ENCODE peak calls at places on chromosome 6, in six cellular contexts. One of them, this sample, is unnamed.

GRCh38 chr6:125041740-125042459 is 79.7 kb downstream of the RNF217 start:
- DNase-seq in trophoblast cell: no peak
- DNase-seq in IMR-90: peak; percentile 83
- DNase-seq in H9: no peak
- DNase-seq in H1: no peak
- DNase-seq in mesenchymal stem cell: peak; percentile 13
- DNase-seq in this sample: no peak

GRCh38 chr6:143337201-143337949 is 113.1 kb downstream of the ADAT2 start:
- DNase-seq in trophoblast cell: peak; percentile 73
- DNase-seq in IMR-90: peak; percentile 8
- DNase-seq in H9: peak; percentile 90
- DNase-seq in H1: peak; percentile 70
- DNase-seq in mesenchymal stem cell: peak; percentile 12
- DNase-seq in this sample: no peak

GRCh38 chr6:44732243-44732642 is 344.7 kb downstream of the CDC5L start:
- DNase-seq in trophoblast cell: no peak
- DNase-seq in IMR-90: no peak
- DNase-seq in H9: no peak
- DNase-seq in H1: no peak
- DNase-seq in mesenchymal stem cell: no peak
- DNase-seq in this sample: no peak

GRCh38 chr6:161079566-161080262 is 88.1 kb downstream of the MAP3K4 start:
- DNase-seq in trophoblast cell: no peak
- DNase-seq in IMR-90: peak; percentile 88
- DNase-seq in H9: no peak
- DNase-seq in H1: no peak
- DNase-seq in mesenchymal stem cell: peak; percentile 30
- DNase-seq in this sample: no peak

GRCh38 chr6:145263807-145264206 is 471.5 kb downstream of the EPM2A start:
- DNase-seq in trophoblast cell: no peak
- DNase-seq in IMR-90: no peak
- DNase-seq in H9: no peak
- DNase-seq in H1: no peak
- DNase-seq in mesenchymal stem cell: no peak
- DNase-seq in this sample: no peak

GRCh38 chr6:37265876-37266275 is 7.9 kb upstream of the TMEM217 start:
- DNase-seq in trophoblast cell: no peak
- DNase-seq in IMR-90: no peak
- DNase-seq in H9: no peak
- DNase-seq in H1: no peak
- DNase-seq in mesenchymal stem cell: no peak
- DNase-seq in this sample: no peak

GRCh38 chr6:50823130-50823920 is 4.7 kb downstream of the TFAP2B start:
- DNase-seq in trophoblast cell: no peak
- DNase-seq in IMR-90: no peak
- DNase-seq in H9: peak; percentile 46
- DNase-seq in H1: no peak
- DNase-seq in mesenchymal stem cell: no peak
- DNase-seq in this sample: no peak

GRCh38 chr6:157246048-157246630 is 77.2 kb downstream of the TMEM242 start:
- DNase-seq in trophoblast cell: no peak
- DNase-seq in IMR-90: no peak
- DNase-seq in H9: no peak
- DNase-seq in H1: no peak
- DNase-seq in mesenchymal stem cell: no peak
- DNase-seq in this sample: no peak

GRCh38 chr6:73460044-73460443 is 1.5 kb upstream of the MTO1 start:
- DNase-seq in trophoblast cell: no peak
- DNase-seq in IMR-90: no peak
- DNase-seq in H9: no peak
- DNase-seq in H1: no peak
- DNase-seq in mesenchymal stem cell: no peak
- DNase-seq in this sample: no peak

GRCh38 chr6:134238960-134239795 is 78.7 kb downstream of the SGK1 start:
- DNase-seq in trophoblast cell: no peak
- DNase-seq in IMR-90: no peak
- DNase-seq in H9: no peak
- DNase-seq in H1: no peak
- DNase-seq in mesenchymal stem cell: no peak
- DNase-seq in this sample: no peak

GRCh38 chr6:140504776-140505175 is 1130.3 kb upstream of the CITED2 start:
- DNase-seq in trophoblast cell: no peak
- DNase-seq in IMR-90: no peak
- DNase-seq in H9: no peak
- DNase-seq in H1: no peak
- DNase-seq in mesenchymal stem cell: no peak
- DNase-seq in this sample: no peak

GRCh38 chr6:34234667-34235604 is 1.7 kb upstream of the HMGA1 start:
- DNase-seq in trophoblast cell: no peak
- DNase-seq in IMR-90: no peak
- DNase-seq in H9: peak; percentile 96
- DNase-seq in H1: no peak
- DNase-seq in mesenchymal stem cell: no peak
- DNase-seq in this sample: peak; percentile 94

GRCh38 chr6:131226465-131226864 is 91.2 kb downstream of the AKAP7 start:
- DNase-seq in trophoblast cell: no peak
- DNase-seq in IMR-90: no peak
- DNase-seq in H9: no peak
- DNase-seq in H1: no peak
- DNase-seq in mesenchymal stem cell: no peak
- DNase-seq in this sample: no peak

GRCh38 chr6:82442320-82442719 is 78.7 kb downstream of the TPBG start:
- DNase-seq in trophoblast cell: no peak
- DNase-seq in IMR-90: no peak
- DNase-seq in H9: no peak
- DNase-seq in H1: no peak
- DNase-seq in mesenchymal stem cell: no peak
- DNase-seq in this sample: no peak

GRCh38 chr6:149336529-149336928 is 19.0 kb downstream of the TAB2 start:
- DNase-seq in trophoblast cell: no peak
- DNase-seq in IMR-90: no peak
- DNase-seq in H9: no peak
- DNase-seq in H1: no peak
- DNase-seq in mesenchymal stem cell: no peak
- DNase-seq in this sample: no peak

GRCh38 chr6:75205776-75206334 is at the start of gene COL12A1:
- DNase-seq in trophoblast cell: peak; percentile 93
- DNase-seq in IMR-90: peak; percentile 100
- DNase-seq in H9: peak; percentile 78
- DNase-seq in H1: no peak
- DNase-seq in mesenchymal stem cell: peak; percentile 98
- DNase-seq in this sample: peak; percentile 70

GRCh38 chr6:115271001-115271400 is 789.7 kb downstream of the FRK start:
- DNase-seq in trophoblast cell: no peak
- DNase-seq in IMR-90: no peak
- DNase-seq in H9: no peak
- DNase-seq in H1: no peak
- DNase-seq in mesenchymal stem cell: no peak
- DNase-seq in this sample: no peak

GRCh38 chr6:13113956-13114593 is 214.3 kb downstream of the TBC1D7 start:
- DNase-seq in trophoblast cell: no peak
- DNase-seq in IMR-90: no peak
- DNase-seq in H9: no peak
- DNase-seq in H1: no peak
- DNase-seq in mesenchymal stem cell: no peak
- DNase-seq in this sample: no peak

GRCh38 chr6:158938220-158938619 is 61.8 kb downstream of the RSPH3 start:
- DNase-seq in trophoblast cell: no peak
- DNase-seq in IMR-90: no peak
- DNase-seq in H9: peak; percentile 47
- DNase-seq in H1: no peak
- DNase-seq in mesenchymal stem cell: no peak
- DNase-seq in this sample: no peak

GRCh38 chr6:158629376-158630221 is 14.9 kb downstream of the DYNLT1 start:
- DNase-seq in trophoblast cell: no peak
- DNase-seq in IMR-90: no peak
- DNase-seq in H9: peak; percentile 63
- DNase-seq in H1: no peak
- DNase-seq in mesenchymal stem cell: no peak
- DNase-seq in this sample: no peak

GRCh38 chr6:108576724-108577123 is 16.0 kb downstream of the FOXO3 start:
- DNase-seq in trophoblast cell: no peak
- DNase-seq in IMR-90: no peak
- DNase-seq in H9: no peak
- DNase-seq in H1: no peak
- DNase-seq in mesenchymal stem cell: no peak
- DNase-seq in this sample: no peak

GRCh38 chr6:160679402-160679769 is 15.3 kb upstream of the LPA start:
- DNase-seq in trophoblast cell: no peak
- DNase-seq in IMR-90: no peak
- DNase-seq in H9: peak; percentile 61
- DNase-seq in H1: peak; percentile 25
- DNase-seq in mesenchymal stem cell: no peak
- DNase-seq in this sample: peak; percentile 12

GRCh38 chr6:20640181-20640580 is 105.9 kb downstream of the CDKAL1 start:
- DNase-seq in trophoblast cell: no peak
- DNase-seq in IMR-90: no peak
- DNase-seq in H9: no peak
- DNase-seq in H1: no peak
- DNase-seq in mesenchymal stem cell: no peak
- DNase-seq in this sample: no peak

GRCh38 chr6:88616380-88616779 is 347.0 kb downstream of the RNGTT start:
- DNase-seq in trophoblast cell: no peak
- DNase-seq in IMR-90: no peak
- DNase-seq in H9: no peak
- DNase-seq in H1: no peak
- DNase-seq in mesenchymal stem cell: no peak
- DNase-seq in this sample: no peak

DNA sequence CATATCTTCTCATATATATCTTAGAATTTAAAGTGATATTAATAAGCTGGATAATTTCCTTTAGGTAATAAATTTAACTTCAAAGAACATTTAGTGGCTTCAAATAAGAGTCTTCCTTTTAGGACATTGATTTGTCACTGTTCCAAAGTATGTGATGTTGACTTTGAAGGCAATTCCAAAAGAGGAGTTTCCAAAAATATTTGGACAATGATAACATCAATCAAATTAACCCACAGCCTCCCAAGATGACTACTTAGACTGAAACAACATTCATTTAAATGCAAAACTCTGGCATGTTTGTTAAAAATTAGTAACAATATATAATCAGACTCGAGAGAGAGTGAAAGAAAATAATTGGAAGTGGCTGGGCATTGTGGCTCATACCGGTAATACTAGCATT is 211.1 kb downstream of the OGFRL1 start:
- DNase-seq in trophoblast cell: no peak
- DNase-seq in IMR-90: no peak
- DNase-seq in H9: no peak
- DNase-seq in H1: no peak
- DNase-seq in mesenchymal stem cell: no peak
- DNase-seq in this sample: no peak
- H2AFZ ChIP-seq in trophoblast cell: no peak overlapping the region
- H2AFZ ChIP-seq in IMR-90: no peak overlapping the region
- H2AFZ ChIP-seq in H9: no peak overlapping the region
- H2AFZ ChIP-seq in H1: peak overlapping the region; percentile 5
- H2AFZ ChIP-seq in mesenchymal stem cell: no peak overlapping the region
- H2AFZ ChIP-seq in this sample: no peak overlapping the region

GRCh38 chr6:154930490-154930889 is 64.6 kb upstream of the TIAM2 start:
- DNase-seq in trophoblast cell: no peak
- DNase-seq in IMR-90: no peak
- DNase-seq in H9: no peak
- DNase-seq in H1: no peak
- DNase-seq in mesenchymal stem cell: no peak
- DNase-seq in this sample: no peak
- H3K4ac ChIP-seq in trophoblast cell: no peak overlapping the region
- H3K4ac ChIP-seq in IMR-90: peak overlapping the region; percentile 6
- H3K4ac ChIP-seq in H9: no peak overlapping the region
- H3K4ac ChIP-seq in H1: no peak overlapping the region
- H3K4ac ChIP-seq in mesenchymal stem cell: no peak overlapping the region
- H3K4ac ChIP-seq in this sample: no peak overlapping the region

GRCh38 chr6:26198626-26199056 is 111.4 kb downstream of the HFE start:
- DNase-seq in trophoblast cell: no peak
- DNase-seq in IMR-90: peak; percentile 26
- DNase-seq in H9: no peak
- DNase-seq in H1: no peak
- DNase-seq in mesenchymal stem cell: no peak
- DNase-seq in this sample: no peak
- H2AFZ ChIP-seq in trophoblast cell: peak overlapping the region; percentile 39
- H2AFZ ChIP-seq in IMR-90: peak overlapping the region; percentile 81
- H2AFZ ChIP-seq in H9: no peak overlapping the region
- H2AFZ ChIP-seq in H1: no peak overlapping the region
- H2AFZ ChIP-seq in mesenchymal stem cell: peak overlapping the region; percentile 81
- H2AFZ ChIP-seq in this sample: no peak overlapping the region

DNA sequence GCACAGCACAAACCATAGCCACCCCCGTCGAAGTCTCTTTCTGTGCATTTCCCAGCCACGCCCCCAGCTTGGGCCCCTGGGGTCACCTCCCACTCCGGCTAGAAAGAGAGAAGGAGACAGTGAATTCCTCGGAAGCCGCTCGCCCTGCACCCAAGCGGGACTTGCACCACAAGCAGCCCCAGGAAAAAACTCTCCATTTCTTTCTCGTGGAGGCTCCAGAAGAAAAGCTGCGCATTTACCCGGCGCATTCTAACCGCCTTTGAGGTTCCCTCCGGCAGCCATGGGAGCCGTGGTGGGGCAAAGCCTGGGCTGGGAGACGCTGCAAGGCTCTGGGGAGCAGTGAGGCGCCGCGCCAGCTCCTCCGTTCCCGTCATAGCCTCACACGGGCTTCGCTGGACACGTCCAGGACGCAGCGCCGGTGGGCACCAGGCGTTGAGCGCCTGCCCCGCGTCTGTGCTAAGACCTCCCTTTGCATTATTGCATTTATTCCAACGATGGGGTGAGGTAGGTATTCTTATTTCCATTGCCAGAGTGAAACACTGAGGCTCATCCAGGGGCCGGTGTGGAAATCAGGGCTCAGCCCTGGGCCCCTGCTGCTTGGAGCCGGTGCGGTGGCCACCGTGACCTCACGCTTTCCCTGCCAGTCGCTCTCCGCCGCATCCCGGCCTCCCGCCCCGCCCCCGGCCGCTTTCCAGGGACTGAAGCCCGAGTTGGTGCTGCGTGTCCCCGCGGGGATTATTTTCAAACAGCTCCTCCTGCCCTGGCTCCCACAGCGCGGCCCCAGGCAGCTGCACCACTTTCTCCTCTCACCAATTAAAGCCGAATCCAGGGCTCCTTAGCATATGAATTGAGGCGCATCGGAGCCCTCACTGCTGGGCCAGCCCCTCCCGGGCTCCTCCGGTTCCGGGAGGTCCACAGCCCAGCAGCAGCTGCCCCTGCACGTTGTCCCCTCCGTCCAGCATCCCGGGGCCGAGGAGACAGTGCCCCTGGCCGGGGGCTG is 148.3 kb upstream of the AFDN start:
- DNase-seq in trophoblast cell: no peak
- DNase-seq in IMR-90: no peak
- DNase-seq in H9: peak; percentile 76
- DNase-seq in H1: no peak
- DNase-seq in mesenchymal stem cell: peak; percentile 73
- DNase-seq in this sample: peak; percentile 71
- H3K4ac ChIP-seq in trophoblast cell: peak overlapping the region; percentile 40
- H3K4ac ChIP-seq in IMR-90: no peak overlapping the region
- H3K4ac ChIP-seq in H9: no peak overlapping the region
- H3K4ac ChIP-seq in H1: peak overlapping the region; percentile 27
- H3K4ac ChIP-seq in mesenchymal stem cell: peak overlapping the region; percentile 80
- H3K4ac ChIP-seq in this sample: no peak overlapping the region

This sample was measured in neuronal stem cell.